ENCODE peak calls at places on chromosomes 3 and 15, in nine cellular contexts. D is neuronal stem cell, O is activated B cell treated with CpG ODN at 0.5 μM for 24 hours, U is AG04450, H is kidney epithelial cell, Q is NCI-H1092 treated with DMSO at 0.1 percent for 48 hours, F is endothelial cell of umbilical vein, A is tibial artery, K is OCI-LY7. T is an unnamed sample.

GRCh38 chr3:167694121-167694520 is 40.4 kb upstream of the WDR49 start:
- DNase-seq in D (no peak), O (no peak), U (no peak), H (no peak), Q (no peak), F (no peak), A (no peak), K (no peak), T (no peak)

GRCh38 chr3:129616713-129617112 is 10.2 kb upstream of the PLXND1 start:
- DNase-seq in D (no peak), O (no peak), U (no peak), H (no peak), Q (no peak), F (no peak), A (peak), K (no peak), T (no peak)

GRCh38 chr15:62068071-62068786 is 1.5 kb downstream of the C2CD4A start:
- DNase-seq in D (peak), O (peak), U (no peak), H (no peak), Q (peak), F (peak), A (peak), K (no peak), T (no peak)

GRCh38 chr3:52570076-52570475 is 33.7 kb downstream of the UQCC5 start:
- DNase-seq in D (no peak), O (no peak), U (peak), H (no peak), Q (no peak), F (no peak), A (no peak), K (no peak), T (no peak)

GRCh38 chr15:92393287-92393993 is at the start of gene ST8SIA2:
- DNase-seq in D (peak), O (no peak), U (no peak), H (no peak), Q (peak), F (peak), A (no peak), K (no peak), T (no peak)

GRCh38 chr3:196501316-196502064 is 2.1 kb downstream of the RNF168 start:
- DNase-seq in D (no peak), O (no peak), U (no peak), H (no peak), Q (no peak), F (no peak), A (no peak), K (peak), T (peak)

GRCh38 chr3:32470362-32470761 is 32.3 kb downstream of the CMTM6 start:
- DNase-seq in D (no peak), O (no peak), U (no peak), H (no peak), Q (no peak), F (peak), A (no peak), K (no peak), T (no peak)

GRCh38 chr3:99242271-99242670 is 340.8 kb upstream of the DCBLD2 start:
- DNase-seq in D (no peak), O (no peak), U (peak), H (no peak), Q (no peak), F (no peak), A (no peak), K (no peak), T (no peak)

GRCh38 chr15:30008156-30008555 is 74.6 kb upstream of the GOLGA8J start:
- DNase-seq in D (no peak), O (no peak), U (no peak), H (no peak), Q (no peak), F (no peak), A (no peak), K (no peak), T (no peak)

GRCh38 chr15:42558739-42559138 is 10.1 kb downstream of the HAUS2 start:
- DNase-seq in D (no peak), O (no peak), U (no peak), H (no peak), Q (no peak), F (no peak), A (no peak), K (no peak), T (no peak)

GRCh38 chr3:43686700-43687498 is 3.8 kb upstream of the ABHD5 start:
- DNase-seq in D (no peak), O (no peak), U (no peak), H (no peak), Q (no peak), F (no peak), A (no peak), K (no peak), T (no peak)

GRCh38 chr15:51006336-51006985 is 88.2 kb downstream of the TNFAIP8L3 start:
- DNase-seq in D (no peak), O (no peak), U (no peak), H (no peak), Q (no peak), F (no peak), A (no peak), K (no peak), T (no peak)

GRCh38 chr3:153484842-153485241 is 322.8 kb downstream of the RAP2B start:
- DNase-seq in D (no peak), O (no peak), U (no peak), H (no peak), Q (no peak), F (no peak), A (no peak), K (no peak), T (no peak)

GRCh38 chr3:126375835-126376331 is 18.7 kb upstream of the KLF15 start:
- DNase-seq in D (no peak), O (no peak), U (no peak), H (no peak), Q (no peak), F (no peak), A (no peak), K (no peak), T (no peak)

GRCh38 chr3:44883999-44884431 is 9.6 kb downstream of the TGM4 start:
- DNase-seq in D (no peak), O (no peak), U (peak), H (peak), Q (no peak), F (peak), A (no peak), K (no peak), T (no peak)

GRCh38 chr3:151468284-151468917 is 7.5 kb upstream of the IGSF10 start:
- DNase-seq in D (peak), O (no peak), U (peak), H (no peak), Q (peak), F (peak), A (peak), K (peak), T (peak)

GRCh38 chr15:46304320-46304719 is 669.5 kb downstream of the SQOR start:
- DNase-seq in D (no peak), O (no peak), U (no peak), H (no peak), Q (no peak), F (peak), A (no peak), K (peak), T (no peak)